ENCODE peak calls at places on chromosomes 3 and 15, in eight cellular contexts. X is GM23248; J is esophagus muscularis mucosa; Y is GM04504; W is fibroblast of the aortic adventitia; R is AG09309; F is activated CD8-positive, alpha-beta memory T cell treated with anti-CD3 and anti-CD28 coated beads, Interleukin-2, amount 50 U/mL, for 4 hours; M is M059J. N is an unnamed sample.

GRCh38 chr15:43440721-43441281 is 52.2 kb downstream of the TP53BP1 start:
- DNase-seq in J (no peak), R (peak), F (no peak), W (peak), M (peak), X (peak), Y (peak), N (no peak)

GRCh38 chr3:194344012-194344411 is 7.1 kb downstream of the CPN2 start:
- DNase-seq in Y (no peak), M (peak), X (peak), F (peak), R (no peak), W (peak), J (peak), N (peak)

GRCh38 chr3:185069583-185070030 is 83.3 kb downstream of the C3orf70 start:
- DNase-seq in Y (no peak), W (no peak), M (no peak), J (no peak), R (no peak), X (no peak), F (no peak), N (no peak)

GRCh38 chr3:143521803-143522202 is 326.5 kb downstream of the SLC9A9 start:
- DNase-seq in X (no peak), Y (no peak), M (no peak), W (no peak), R (no peak), F (no peak), J (no peak), N (no peak)

GRCh38 chr3:65144791-65145355 is 457.1 kb upstream of the ADAMTS9 start:
- DNase-seq in R (peak), M (no peak), J (no peak), F (no peak), W (peak), Y (no peak), X (peak), N (no peak)

GRCh38 chr3:196969660-196970546 is 1.3 kb upstream of the PIGZ start:
- DNase-seq in J (no peak), X (peak), W (peak), R (no peak), Y (no peak), M (peak), F (peak), N (peak)

GRCh38 chr15:25866874-25867273 is 3.7 kb upstream of the ATP10A start:
- DNase-seq in R (no peak), F (no peak), X (no peak), Y (no peak), M (no peak), W (no peak), J (no peak), N (no peak)

GRCh38 chr15:36356978-36357582 is 222.3 kb upstream of the CDIN1 start:
- DNase-seq in R (peak), W (peak), X (peak), F (no peak), J (no peak), Y (peak), M (peak), N (no peak)

GRCh38 chr3:60610441-60611112 is 640.7 kb downstream of the FHIT start:
- DNase-seq in W (peak), Y (peak), F (no peak), M (peak), J (peak), R (peak), X (peak), N (no peak)

GRCh38 chr3:54900954-54901591 is 26.8 kb downstream of the LRTM1 start:
- DNase-seq in F (no peak), M (no peak), X (peak), Y (no peak), J (no peak), R (no peak), W (no peak), N (no peak)

GRCh38 chr3:147157629-147158028 is 248.7 kb downstream of the ZIC4 start:
- DNase-seq in J (no peak), Y (peak), M (no peak), W (no peak), R (peak), X (peak), F (no peak), N (no peak)

GRCh38 chr15:77059761-77060345 is 11.1 kb downstream of the TSPAN3 start:
- DNase-seq in M (no peak), X (peak), R (no peak), J (no peak), F (no peak), Y (no peak), W (no peak), N (no peak)

GRCh38 chr3:54139630-54140029 is 17.3 kb downstream of the CACNA2D3 start:
- DNase-seq in Y (no peak), M (no peak), R (no peak), J (no peak), X (no peak), W (no peak), F (no peak), N (no peak)

GRCh38 chr3:172357850-172358754 is 90.2 kb downstream of the GHSR start:
- DNase-seq in W (peak), M (no peak), J (no peak), R (peak), Y (peak), X (peak), F (no peak), N (no peak)

GRCh38 chr3:182715006-182715405 is 78.3 kb upstream of the ATP11B start:
- DNase-seq in X (no peak), F (no peak), Y (no peak), R (no peak), W (no peak), M (no peak), J (no peak), N (no peak)

GRCh38 chr15:73522011-73522410 is 79.0 kb downstream of the REC114 start:
- DNase-seq in W (no peak), X (no peak), F (no peak), J (no peak), R (no peak), M (no peak), Y (no peak), N (no peak)

GRCh38 chr15:86650084-86650483 is 570.4 kb downstream of the AGBL1 start:
- DNase-seq in J (no peak), M (peak), X (peak), W (peak), Y (no peak), R (no peak), F (no peak), N (no peak)

GRCh38 chr3:12938258-12938711 is 96.9 kb upstream of the RPL32 start:
- DNase-seq in M (no peak), J (no peak), R (no peak), Y (no peak), F (no peak), W (peak), X (peak), N (no peak)

GRCh38 chr3:131072845-131073244 is 46.2 kb downstream of the NEK11 start:
- DNase-seq in W (peak), R (no peak), J (no peak), X (peak), F (no peak), M (peak), Y (no peak), N (no peak)

GRCh38 chr15:74799843-74800558 is 12.6 kb upstream of the LMAN1L start:
- DNase-seq in X (peak), W (peak), F (peak), R (no peak), J (no peak), M (peak), Y (no peak), N (peak)

GRCh38 chr15:65369148-65369547 is 8.7 kb downstream of the IGDCC3 start:
- DNase-seq in R (no peak), Y (no peak), W (no peak), J (no peak), M (no peak), X (no peak), F (no peak), N (no peak)

GRCh38 chr15:90086868-90087268 is 15.4 kb downstream of the IDH2 start:
- DNase-seq in J (no peak), X (peak), R (no peak), Y (no peak), F (peak), W (peak), M (peak), N (peak)